ENCODE peak calls at places on chromosomes 3 and 15, in seven cellular contexts. One of them, this sample, is unnamed.

GRCh38 chr3:46375814-46376213 is 5.1 kb downstream of the CCR5 start:
- DNase-seq in mucosa of descending colon: no peak
- DNase-seq in ovary: no peak
- DNase-seq in fibroblast of pulmonary artery: no peak
- DNase-seq in GM12865: no peak
- DNase-seq in right lobe of liver: no peak
- DNase-seq in AG04450: no peak
- DNase-seq in this sample: no peak

GRCh38 chr15:66094331-66094730 is 159.2 kb downstream of the MEGF11 start:
- DNase-seq in mucosa of descending colon: no peak
- DNase-seq in ovary: no peak
- DNase-seq in fibroblast of pulmonary artery: no peak
- DNase-seq in GM12865: no peak
- DNase-seq in right lobe of liver: no peak
- DNase-seq in AG04450: no peak
- DNase-seq in this sample: no peak

GRCh38 chr15:69908060-69908459 is 189.7 kb downstream of the TLE3 start:
- DNase-seq in mucosa of descending colon: no peak
- DNase-seq in ovary: no peak
- DNase-seq in fibroblast of pulmonary artery: no peak
- DNase-seq in GM12865: no peak
- DNase-seq in right lobe of liver: no peak
- DNase-seq in AG04450: no peak
- DNase-seq in this sample: no peak

GRCh38 chr3:188294823-188295487 is 141.0 kb downstream of the LPP start:
- DNase-seq in mucosa of descending colon: no peak
- DNase-seq in ovary: no peak
- DNase-seq in fibroblast of pulmonary artery: peak
- DNase-seq in GM12865: no peak
- DNase-seq in right lobe of liver: peak
- DNase-seq in AG04450: peak
- DNase-seq in this sample: no peak

GRCh38 chr3:138340511-138340910 is 7.9 kb upstream of the MRAS start:
- DNase-seq in mucosa of descending colon: no peak
- DNase-seq in ovary: no peak
- DNase-seq in fibroblast of pulmonary artery: no peak
- DNase-seq in GM12865: no peak
- DNase-seq in right lobe of liver: no peak
- DNase-seq in AG04450: no peak
- DNase-seq in this sample: no peak

GRCh38 chr3:123385072-123385471 is 63.8 kb downstream of the ADCY5 start:
- DNase-seq in mucosa of descending colon: no peak
- DNase-seq in ovary: peak
- DNase-seq in fibroblast of pulmonary artery: peak
- DNase-seq in GM12865: no peak
- DNase-seq in right lobe of liver: no peak
- DNase-seq in AG04450: no peak
- DNase-seq in this sample: no peak

GRCh38 chr3:148379763-148380162 is 317.9 kb upstream of the AGTR1 start:
- DNase-seq in mucosa of descending colon: no peak
- DNase-seq in ovary: no peak
- DNase-seq in fibroblast of pulmonary artery: peak
- DNase-seq in GM12865: peak
- DNase-seq in right lobe of liver: no peak
- DNase-seq in AG04450: peak
- DNase-seq in this sample: no peak

GRCh38 chr3:130662407-130663028 is 84.1 kb downstream of the PIK3R4 start:
- DNase-seq in mucosa of descending colon: no peak
- DNase-seq in ovary: no peak
- DNase-seq in fibroblast of pulmonary artery: no peak
- DNase-seq in GM12865: no peak
- DNase-seq in right lobe of liver: no peak
- DNase-seq in AG04450: no peak
- DNase-seq in this sample: no peak

GRCh38 chr3:141610993-141611392 is 124.2 kb downstream of the RASA2 start:
- DNase-seq in mucosa of descending colon: no peak
- DNase-seq in ovary: no peak
- DNase-seq in fibroblast of pulmonary artery: no peak
- DNase-seq in GM12865: no peak
- DNase-seq in right lobe of liver: no peak
- DNase-seq in AG04450: no peak
- DNase-seq in this sample: no peak

GRCh38 chr15:70033529-70034140 is 64.1 kb downstream of the TLE3 start:
- DNase-seq in mucosa of descending colon: no peak
- DNase-seq in ovary: no peak
- DNase-seq in fibroblast of pulmonary artery: peak
- DNase-seq in GM12865: no peak
- DNase-seq in right lobe of liver: no peak
- DNase-seq in AG04450: no peak
- DNase-seq in this sample: no peak

GRCh38 chr3:80152692-80153091 is 384.9 kb upstream of the ROBO1 start:
- DNase-seq in mucosa of descending colon: no peak
- DNase-seq in ovary: no peak
- DNase-seq in fibroblast of pulmonary artery: no peak
- DNase-seq in GM12865: no peak
- DNase-seq in right lobe of liver: no peak
- DNase-seq in AG04450: no peak
- DNase-seq in this sample: no peak

GRCh38 chr15:68524753-68525584 is 53.8 kb upstream of the CORO2B start:
- DNase-seq in mucosa of descending colon: no peak
- DNase-seq in ovary: no peak
- DNase-seq in fibroblast of pulmonary artery: peak
- DNase-seq in GM12865: no peak
- DNase-seq in right lobe of liver: no peak
- DNase-seq in AG04450: peak
- DNase-seq in this sample: no peak

GRCh38 chr15:93829115-93829849 is 402.1 kb upstream of the MCTP2 start:
- DNase-seq in mucosa of descending colon: no peak
- DNase-seq in ovary: no peak
- DNase-seq in fibroblast of pulmonary artery: peak
- DNase-seq in GM12865: no peak
- DNase-seq in right lobe of liver: no peak
- DNase-seq in AG04450: peak
- DNase-seq in this sample: no peak

GRCh38 chr15:78065284-78065872 is 12.1 kb downstream of the TBC1D2B start:
- DNase-seq in mucosa of descending colon: peak
- DNase-seq in ovary: peak
- DNase-seq in fibroblast of pulmonary artery: peak
- DNase-seq in GM12865: peak
- DNase-seq in right lobe of liver: peak
- DNase-seq in AG04450: peak
- DNase-seq in this sample: no peak

GRCh38 chr3:142657033-142657432 is 60.8 kb downstream of the PLS1 start:
- DNase-seq in mucosa of descending colon: no peak
- DNase-seq in ovary: no peak
- DNase-seq in fibroblast of pulmonary artery: no peak
- DNase-seq in GM12865: no peak
- DNase-seq in right lobe of liver: no peak
- DNase-seq in AG04450: no peak
- DNase-seq in this sample: no peak

GRCh38 chr15:101477851-101478353 is 11.6 kb downstream of the PCSK6 start:
- DNase-seq in mucosa of descending colon: no peak
- DNase-seq in ovary: no peak
- DNase-seq in fibroblast of pulmonary artery: no peak
- DNase-seq in GM12865: no peak
- DNase-seq in right lobe of liver: no peak
- DNase-seq in AG04450: no peak
- DNase-seq in this sample: no peak

GRCh38 chr3:138066383-138066782 is 49.0 kb downstream of the DZIP1L start:
- DNase-seq in mucosa of descending colon: no peak
- DNase-seq in ovary: no peak
- DNase-seq in fibroblast of pulmonary artery: no peak
- DNase-seq in GM12865: peak
- DNase-seq in right lobe of liver: no peak
- DNase-seq in AG04450: no peak
- DNase-seq in this sample: no peak

GRCh38 chr15:47885921-47886320 is 168.6 kb downstream of the SEMA6D start:
- DNase-seq in mucosa of descending colon: no peak
- DNase-seq in ovary: no peak
- DNase-seq in fibroblast of pulmonary artery: peak
- DNase-seq in GM12865: no peak
- DNase-seq in right lobe of liver: no peak
- DNase-seq in AG04450: no peak
- DNase-seq in this sample: no peak

GRCh38 chr3:140406655-140407054 is 271.2 kb upstream of the TRIM42 start:
- DNase-seq in mucosa of descending colon: no peak
- DNase-seq in ovary: no peak
- DNase-seq in fibroblast of pulmonary artery: no peak
- DNase-seq in GM12865: no peak
- DNase-seq in right lobe of liver: no peak
- DNase-seq in AG04450: no peak
- DNase-seq in this sample: no peak

GRCh38 chr3:8681349-8681748 is 36.8 kb upstream of the SSUH2 start:
- DNase-seq in mucosa of descending colon: no peak
- DNase-seq in ovary: no peak
- DNase-seq in fibroblast of pulmonary artery: no peak
- DNase-seq in GM12865: no peak
- DNase-seq in right lobe of liver: no peak
- DNase-seq in AG04450: no peak
- DNase-seq in this sample: no peak

GRCh38 chr3:62833538-62833937 is 41.7 kb downstream of the CADPS start:
- DNase-seq in mucosa of descending colon: no peak
- DNase-seq in ovary: no peak
- DNase-seq in fibroblast of pulmonary artery: no peak
- DNase-seq in GM12865: peak
- DNase-seq in right lobe of liver: no peak
- DNase-seq in AG04450: no peak
- DNase-seq in this sample: no peak

DNA sequence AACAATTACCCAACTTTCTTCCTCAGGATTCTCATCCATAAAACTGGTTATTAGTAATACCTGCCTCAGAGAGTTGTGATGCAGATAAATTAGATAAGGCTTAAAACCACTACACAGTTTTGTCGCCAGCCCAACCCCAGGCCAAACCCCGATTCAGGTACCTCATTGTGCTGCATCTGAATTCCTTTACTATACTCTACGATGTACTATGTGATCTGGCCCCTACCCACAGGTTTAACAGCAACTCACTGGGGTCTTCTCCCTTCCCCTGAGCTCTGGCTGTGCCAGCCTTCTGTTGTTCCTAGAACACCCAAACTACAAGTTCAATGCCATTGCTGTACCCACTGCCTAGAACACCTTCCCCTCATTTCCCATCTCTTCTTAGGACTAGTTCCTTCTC is 64.6 kb downstream of the MYO5A start:
- DNase-seq in mucosa of descending colon: no peak
- DNase-seq in ovary: no peak
- DNase-seq in fibroblast of pulmonary artery: no peak
- DNase-seq in GM12865: no peak
- DNase-seq in right lobe of liver: no peak
- DNase-seq in AG04450: no peak
- DNase-seq in this sample: no peak
- TF ChIP-seq CTCF in mucosa of descending colon: no peak
- TF ChIP-seq CTCF in ovary: no peak
- TF ChIP-seq CTCF in fibroblast of pulmonary artery: no peak
- TF ChIP-seq CTCF in GM12865: no peak
- TF ChIP-seq CTCF in right lobe of liver: no peak
- TF ChIP-seq CTCF in AG04450: no peak
- TF ChIP-seq CTCF in this sample: no peak

DNA sequence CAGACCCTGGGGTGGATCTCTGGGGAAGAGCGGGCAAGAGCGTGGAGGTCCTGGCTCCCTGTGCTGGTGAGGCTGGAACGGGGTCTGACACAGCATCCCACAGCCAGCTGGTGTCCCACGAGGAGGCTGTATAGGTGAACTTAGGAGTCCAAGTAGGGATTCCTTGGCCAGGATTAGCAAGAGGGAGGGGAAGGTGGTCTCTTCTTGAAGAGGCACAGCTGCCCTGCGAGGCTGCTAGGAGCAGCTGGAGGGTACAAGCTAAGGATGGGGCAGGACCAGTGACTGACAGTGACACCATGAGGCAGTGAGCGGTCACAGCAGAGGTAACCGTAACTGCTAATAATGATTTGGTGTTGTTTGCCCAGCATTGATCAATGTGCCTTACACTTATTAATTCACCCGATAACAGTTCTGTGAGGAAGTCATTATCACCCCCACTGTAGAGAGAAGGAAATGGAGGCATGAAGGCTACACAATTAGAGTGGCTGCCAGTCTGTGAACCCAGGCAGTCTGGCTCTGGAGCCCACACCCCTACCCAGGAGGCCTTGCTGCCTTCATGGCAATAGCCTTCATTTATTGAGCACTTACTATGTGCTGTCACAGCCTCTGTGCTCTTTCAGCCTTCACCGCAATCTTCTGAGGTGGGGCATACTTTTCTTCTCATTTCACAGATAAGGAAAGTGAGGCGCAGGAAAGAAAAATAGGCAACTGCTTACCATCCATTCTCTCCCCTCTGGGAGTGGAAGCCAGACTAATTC is 59.4 kb downstream of the TMEM44 start:
- DNase-seq in mucosa of descending colon: no peak
- DNase-seq in ovary: no peak
- DNase-seq in fibroblast of pulmonary artery: peak
- DNase-seq in GM12865: peak
- DNase-seq in right lobe of liver: no peak
- DNase-seq in AG04450: no peak
- DNase-seq in this sample: no peak
- TF ChIP-seq CTCF in mucosa of descending colon: peak
- TF ChIP-seq CTCF in ovary: no peak
- TF ChIP-seq CTCF in fibroblast of pulmonary artery: peak
- TF ChIP-seq CTCF in GM12865: peak
- TF ChIP-seq CTCF in right lobe of liver: peak
- TF ChIP-seq CTCF in AG04450: peak
- TF ChIP-seq CTCF in this sample: peak

DNA sequence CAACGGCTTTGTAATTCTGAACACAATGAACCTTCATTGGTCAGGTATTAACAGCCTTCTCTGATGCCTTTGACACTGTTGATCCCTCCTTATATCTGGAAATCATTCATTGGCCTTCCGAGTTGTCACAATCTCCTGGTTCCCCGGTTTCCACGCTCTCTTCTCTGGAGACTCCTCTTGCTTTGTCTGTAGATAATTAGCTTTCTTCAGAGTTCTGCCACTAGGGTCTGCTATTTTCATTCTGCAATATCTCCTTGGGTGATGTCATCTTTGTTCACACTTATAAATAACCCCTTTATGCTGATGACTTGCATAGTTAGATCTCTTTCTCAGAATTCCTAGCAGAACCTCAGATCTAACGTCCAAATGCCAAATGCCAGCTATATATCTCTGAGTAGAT is 583.8 kb upstream of the ZNF717 start:
- DNase-seq in mucosa of descending colon: no peak
- DNase-seq in ovary: no peak
- DNase-seq in fibroblast of pulmonary artery: peak
- DNase-seq in GM12865: peak
- DNase-seq in right lobe of liver: no peak
- DNase-seq in AG04450: no peak
- DNase-seq in this sample: no peak
- TF ChIP-seq CTCF in mucosa of descending colon: no peak
- TF ChIP-seq CTCF in ovary: no peak
- TF ChIP-seq CTCF in fibroblast of pulmonary artery: no peak
- TF ChIP-seq CTCF in GM12865: peak
- TF ChIP-seq CTCF in right lobe of liver: no peak
- TF ChIP-seq CTCF in AG04450: peak
- TF ChIP-seq CTCF in this sample: no peak

DNA sequence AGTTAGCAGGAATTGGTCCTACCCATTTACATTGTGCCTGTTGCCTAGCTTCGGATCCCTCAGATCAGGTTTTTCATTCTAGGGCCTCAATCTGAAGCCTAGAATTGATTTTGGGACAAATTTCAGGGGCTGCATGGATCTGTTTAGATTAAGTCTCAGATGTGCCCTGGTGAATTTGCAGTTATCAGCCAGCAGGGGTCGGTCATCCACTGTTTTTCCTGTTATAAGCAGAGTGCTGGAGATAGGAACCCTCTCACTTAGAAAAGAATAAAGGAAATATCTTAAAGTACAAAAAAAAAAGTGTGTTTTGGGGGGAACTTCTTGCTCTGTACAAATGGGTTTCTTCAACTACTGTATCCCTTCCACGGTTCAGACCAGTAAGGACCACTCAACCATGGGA is 212.5 kb downstream of the BCHE start:
- DNase-seq in mucosa of descending colon: no peak
- DNase-seq in ovary: no peak
- DNase-seq in fibroblast of pulmonary artery: peak
- DNase-seq in GM12865: peak
- DNase-seq in right lobe of liver: no peak
- DNase-seq in AG04450: no peak
- DNase-seq in this sample: no peak
- TF ChIP-seq CTCF in mucosa of descending colon: no peak
- TF ChIP-seq CTCF in ovary: no peak
- TF ChIP-seq CTCF in fibroblast of pulmonary artery: peak
- TF ChIP-seq CTCF in GM12865: peak
- TF ChIP-seq CTCF in right lobe of liver: peak
- TF ChIP-seq CTCF in AG04450: peak
- TF ChIP-seq CTCF in this sample: no peak

This sample was measured in natural killer cell.